ENCODE peak calls at places on chromosomes 6 and 20, in six cellular contexts. One of them, this sample, is unnamed.

GRCh38 chr6:33856655-33857054 is 52.9 kb upstream of the MLN start:
- DNase-seq in foreskin keratinocyte: no peak
- DNase-seq in mammary epithelial cell: no peak
- DNase-seq in CD8-positive, alpha-beta T cell: peak
- DNase-seq in PC-9: no peak
- DNase-seq in endodermal cell: no peak
- DNase-seq in this sample: no peak

GRCh38 chr6:139485742-139486475 is 111.5 kb upstream of the CITED2 start:
- DNase-seq in foreskin keratinocyte: no peak
- DNase-seq in mammary epithelial cell: no peak
- DNase-seq in CD8-positive, alpha-beta T cell: no peak
- DNase-seq in PC-9: no peak
- DNase-seq in endodermal cell: no peak
- DNase-seq in this sample: no peak

GRCh38 chr6:158662607-158663464 is 13.0 kb downstream of the SYTL3 start:
- DNase-seq in foreskin keratinocyte: no peak
- DNase-seq in mammary epithelial cell: no peak
- DNase-seq in CD8-positive, alpha-beta T cell: no peak
- DNase-seq in PC-9: no peak
- DNase-seq in endodermal cell: no peak
- DNase-seq in this sample: no peak

GRCh38 chr6:138972226-138972665 is 15.8 kb downstream of the REPS1 start:
- DNase-seq in foreskin keratinocyte: no peak
- DNase-seq in mammary epithelial cell: peak
- DNase-seq in CD8-positive, alpha-beta T cell: no peak
- DNase-seq in PC-9: no peak
- DNase-seq in endodermal cell: no peak
- DNase-seq in this sample: no peak

GRCh38 chr6:27178001-27178730 is 69.3 kb upstream of the PRSS16 start:
- DNase-seq in foreskin keratinocyte: peak
- DNase-seq in mammary epithelial cell: peak
- DNase-seq in CD8-positive, alpha-beta T cell: no peak
- DNase-seq in PC-9: peak
- DNase-seq in endodermal cell: peak
- DNase-seq in this sample: peak

GRCh38 chr6:142927904-142928303 is 17.1 kb downstream of the HIVEP2 start:
- DNase-seq in foreskin keratinocyte: no peak
- DNase-seq in mammary epithelial cell: no peak
- DNase-seq in CD8-positive, alpha-beta T cell: no peak
- DNase-seq in PC-9: no peak
- DNase-seq in endodermal cell: no peak
- DNase-seq in this sample: no peak

GRCh38 chr6:89745728-89746127 is 73.9 kb downstream of the MDN1 start:
- DNase-seq in foreskin keratinocyte: peak
- DNase-seq in mammary epithelial cell: no peak
- DNase-seq in CD8-positive, alpha-beta T cell: no peak
- DNase-seq in PC-9: no peak
- DNase-seq in endodermal cell: no peak
- DNase-seq in this sample: no peak

GRCh38 chr6:120736740-120737139 is 597.5 kb downstream of the TBC1D32 start:
- DNase-seq in foreskin keratinocyte: peak
- DNase-seq in mammary epithelial cell: peak
- DNase-seq in CD8-positive, alpha-beta T cell: no peak
- DNase-seq in PC-9: no peak
- DNase-seq in endodermal cell: no peak
- DNase-seq in this sample: no peak

GRCh38 chr6:5438882-5439584 is 177.7 kb downstream of the FARS2 start:
- DNase-seq in foreskin keratinocyte: no peak
- DNase-seq in mammary epithelial cell: no peak
- DNase-seq in CD8-positive, alpha-beta T cell: no peak
- DNase-seq in PC-9: no peak
- DNase-seq in endodermal cell: peak
- DNase-seq in this sample: no peak

GRCh38 chr20:59422911-59423520 is 122.6 kb downstream of the EDN3 start:
- DNase-seq in foreskin keratinocyte: no peak
- DNase-seq in mammary epithelial cell: no peak
- DNase-seq in CD8-positive, alpha-beta T cell: no peak
- DNase-seq in PC-9: no peak
- DNase-seq in endodermal cell: no peak
- DNase-seq in this sample: no peak

GRCh38 chr20:49669601-49670189 is 44.0 kb downstream of the B4GALT5 start:
- DNase-seq in foreskin keratinocyte: no peak
- DNase-seq in mammary epithelial cell: no peak
- DNase-seq in CD8-positive, alpha-beta T cell: no peak
- DNase-seq in PC-9: no peak
- DNase-seq in endodermal cell: no peak
- DNase-seq in this sample: no peak

GRCh38 chr20:60011512-60012507 is 53.6 kb downstream of the CDH26 start:
- DNase-seq in foreskin keratinocyte: no peak
- DNase-seq in mammary epithelial cell: no peak
- DNase-seq in CD8-positive, alpha-beta T cell: no peak
- DNase-seq in PC-9: no peak
- DNase-seq in endodermal cell: peak
- DNase-seq in this sample: no peak

GRCh38 chr6:163842467-163842866 is 427.9 kb downstream of the QKI start:
- DNase-seq in foreskin keratinocyte: no peak
- DNase-seq in mammary epithelial cell: no peak
- DNase-seq in CD8-positive, alpha-beta T cell: no peak
- DNase-seq in PC-9: no peak
- DNase-seq in endodermal cell: no peak
- DNase-seq in this sample: no peak

GRCh38 chr6:27281105-27281539 is 31.0 kb downstream of the POM121L2 start:
- DNase-seq in foreskin keratinocyte: no peak
- DNase-seq in mammary epithelial cell: no peak
- DNase-seq in CD8-positive, alpha-beta T cell: no peak
- DNase-seq in PC-9: no peak
- DNase-seq in endodermal cell: no peak
- DNase-seq in this sample: no peak

GRCh38 chr6:108914235-108915022 is 66.2 kb downstream of the ARMC2 start:
- DNase-seq in foreskin keratinocyte: no peak
- DNase-seq in mammary epithelial cell: no peak
- DNase-seq in CD8-positive, alpha-beta T cell: no peak
- DNase-seq in PC-9: no peak
- DNase-seq in endodermal cell: peak
- DNase-seq in this sample: peak

GRCh38 chr20:31678389-31679356 is 41.0 kb downstream of the COX4I2 start:
- DNase-seq in foreskin keratinocyte: peak
- DNase-seq in mammary epithelial cell: peak
- DNase-seq in CD8-positive, alpha-beta T cell: no peak
- DNase-seq in PC-9: peak
- DNase-seq in endodermal cell: peak
- DNase-seq in this sample: no peak

GRCh38 chr20:41669708-41670263 is 51.6 kb upstream of the CHD6 start:
- DNase-seq in foreskin keratinocyte: no peak
- DNase-seq in mammary epithelial cell: peak
- DNase-seq in CD8-positive, alpha-beta T cell: no peak
- DNase-seq in PC-9: no peak
- DNase-seq in endodermal cell: peak
- DNase-seq in this sample: peak

GRCh38 chr20:61699184-61700066 is 366.3 kb downstream of the TAF4 start:
- DNase-seq in foreskin keratinocyte: no peak
- DNase-seq in mammary epithelial cell: no peak
- DNase-seq in CD8-positive, alpha-beta T cell: no peak
- DNase-seq in PC-9: no peak
- DNase-seq in endodermal cell: no peak
- DNase-seq in this sample: no peak

GRCh38 chr6:127026247-127026646 is 92.2 kb upstream of the RSPO3 start:
- DNase-seq in foreskin keratinocyte: peak
- DNase-seq in mammary epithelial cell: peak
- DNase-seq in CD8-positive, alpha-beta T cell: no peak
- DNase-seq in PC-9: peak
- DNase-seq in endodermal cell: no peak
- DNase-seq in this sample: no peak

GRCh38 chr20:47795214-47795667 is 10.0 kb upstream of the SULF2 start:
- DNase-seq in foreskin keratinocyte: no peak
- DNase-seq in mammary epithelial cell: peak
- DNase-seq in CD8-positive, alpha-beta T cell: no peak
- DNase-seq in PC-9: peak
- DNase-seq in endodermal cell: no peak
- DNase-seq in this sample: peak

GRCh38 chr6:74936886-74937285 is 269.0 kb downstream of the COL12A1 start:
- DNase-seq in foreskin keratinocyte: peak
- DNase-seq in mammary epithelial cell: peak
- DNase-seq in CD8-positive, alpha-beta T cell: no peak
- DNase-seq in PC-9: peak
- DNase-seq in endodermal cell: no peak
- DNase-seq in this sample: no peak

GRCh38 chr6:34524989-34525388 is 31.1 kb downstream of the SPDEF start:
- DNase-seq in foreskin keratinocyte: no peak
- DNase-seq in mammary epithelial cell: no peak
- DNase-seq in CD8-positive, alpha-beta T cell: no peak
- DNase-seq in PC-9: no peak
- DNase-seq in endodermal cell: no peak
- DNase-seq in this sample: no peak

GRCh38 chr20:45118028-45118427 is 3.1 kb upstream of the WFDC5 start:
- DNase-seq in foreskin keratinocyte: no peak
- DNase-seq in mammary epithelial cell: no peak
- DNase-seq in CD8-positive, alpha-beta T cell: no peak
- DNase-seq in PC-9: no peak
- DNase-seq in endodermal cell: no peak
- DNase-seq in this sample: no peak
- TF ChIP-seq CTCF in foreskin keratinocyte: peak
- TF ChIP-seq CTCF in mammary epithelial cell: peak
- TF ChIP-seq CTCF in CD8-positive, alpha-beta T cell: no peak
- TF ChIP-seq CTCF in PC-9: peak
- TF ChIP-seq CTCF in endodermal cell: peak
- TF ChIP-seq CTCF in this sample: no peak

DNA sequence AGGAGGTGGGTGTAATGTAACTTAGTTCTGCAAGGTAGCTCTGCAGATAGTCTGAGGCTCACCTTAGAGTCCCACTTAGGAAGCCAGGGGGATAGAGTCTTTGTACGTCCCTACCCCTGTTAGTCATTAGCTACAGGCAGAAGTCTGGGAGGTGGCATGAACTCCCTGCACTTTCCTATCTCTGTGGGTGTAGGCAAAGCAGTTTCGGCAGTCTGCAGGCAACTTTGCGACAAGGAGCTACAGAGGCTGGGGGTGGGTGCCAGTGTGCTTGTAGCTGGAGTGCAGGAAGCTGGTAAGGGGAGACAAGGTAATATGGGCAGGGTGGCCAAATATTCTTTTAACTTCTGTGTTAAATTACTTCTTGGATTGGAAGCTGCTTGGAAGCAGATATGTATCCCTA is 45.7 kb downstream of the NKAIN2 start:
- DNase-seq in foreskin keratinocyte: no peak
- DNase-seq in mammary epithelial cell: no peak
- DNase-seq in CD8-positive, alpha-beta T cell: no peak
- DNase-seq in PC-9: no peak
- DNase-seq in endodermal cell: no peak
- DNase-seq in this sample: no peak
- TF ChIP-seq CTCF in foreskin keratinocyte: no peak
- TF ChIP-seq CTCF in mammary epithelial cell: no peak
- TF ChIP-seq CTCF in CD8-positive, alpha-beta T cell: no peak
- TF ChIP-seq CTCF in PC-9: no peak
- TF ChIP-seq CTCF in endodermal cell: no peak
- TF ChIP-seq CTCF in this sample: no peak

GRCh38 chr20:18006684-18007083 is 37.9 kb downstream of the MGME1 start:
- DNase-seq in foreskin keratinocyte: no peak
- DNase-seq in mammary epithelial cell: no peak
- DNase-seq in CD8-positive, alpha-beta T cell: no peak
- DNase-seq in PC-9: peak
- DNase-seq in endodermal cell: no peak
- DNase-seq in this sample: no peak
- TF ChIP-seq CTCF in foreskin keratinocyte: no peak
- TF ChIP-seq CTCF in mammary epithelial cell: no peak
- TF ChIP-seq CTCF in CD8-positive, alpha-beta T cell: no peak
- TF ChIP-seq CTCF in PC-9: no peak
- TF ChIP-seq CTCF in endodermal cell: no peak
- TF ChIP-seq CTCF in this sample: no peak

GRCh38 chr6:18121580-18122127 is 823 bp downstream of the NHLRC1 start:
- DNase-seq in foreskin keratinocyte: no peak
- DNase-seq in mammary epithelial cell: no peak
- DNase-seq in CD8-positive, alpha-beta T cell: peak
- DNase-seq in PC-9: no peak
- DNase-seq in endodermal cell: peak
- DNase-seq in this sample: no peak
- TF ChIP-seq CTCF in foreskin keratinocyte: no peak
- TF ChIP-seq CTCF in mammary epithelial cell: no peak
- TF ChIP-seq CTCF in CD8-positive, alpha-beta T cell: no peak
- TF ChIP-seq CTCF in PC-9: no peak
- TF ChIP-seq CTCF in endodermal cell: peak
- TF ChIP-seq CTCF in this sample: no peak

DNA sequence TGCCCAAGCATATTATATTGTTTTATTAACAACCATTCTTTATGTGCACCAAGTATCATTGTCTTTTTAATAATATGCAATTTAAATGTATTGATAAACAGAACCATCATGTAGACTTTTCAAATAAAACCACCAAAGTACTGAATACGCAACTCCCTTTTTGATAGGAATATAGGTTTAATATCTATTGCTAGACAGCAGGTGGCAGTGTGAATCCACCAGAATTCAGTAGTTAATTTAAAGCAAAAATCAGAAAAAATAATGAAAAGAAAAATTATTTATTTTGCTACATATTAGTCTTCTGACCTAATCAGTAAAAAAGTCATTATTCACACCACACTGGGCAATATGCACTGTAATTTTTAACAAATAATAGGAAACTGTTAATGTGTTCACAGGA is 143.7 kb downstream of the KLHL32 start:
- DNase-seq in foreskin keratinocyte: no peak
- DNase-seq in mammary epithelial cell: peak
- DNase-seq in CD8-positive, alpha-beta T cell: no peak
- DNase-seq in PC-9: no peak
- DNase-seq in endodermal cell: no peak
- DNase-seq in this sample: peak
- TF ChIP-seq CTCF in foreskin keratinocyte: peak
- TF ChIP-seq CTCF in mammary epithelial cell: peak
- TF ChIP-seq CTCF in CD8-positive, alpha-beta T cell: peak
- TF ChIP-seq CTCF in PC-9: peak
- TF ChIP-seq CTCF in endodermal cell: peak
- TF ChIP-seq CTCF in this sample: peak

DNA sequence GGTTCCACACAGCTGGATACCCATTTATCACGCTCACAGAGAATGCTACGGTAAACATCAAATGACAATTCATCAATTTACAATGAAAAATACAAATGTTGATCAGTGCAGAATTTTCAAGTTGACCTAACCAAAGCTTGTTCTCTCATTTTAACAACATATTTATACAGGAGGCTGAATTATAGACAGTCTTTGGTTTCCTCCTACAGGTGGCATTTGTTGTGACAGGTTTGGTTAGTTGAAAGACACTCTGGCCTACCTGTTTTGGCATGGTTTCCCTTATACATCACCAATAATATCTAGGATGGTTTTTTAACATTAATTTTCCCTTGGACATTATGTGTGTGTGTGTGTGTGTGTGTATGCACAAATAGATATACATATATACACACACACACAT is 642.5 kb upstream of the MMS22L start:
- DNase-seq in foreskin keratinocyte: no peak
- DNase-seq in mammary epithelial cell: no peak
- DNase-seq in CD8-positive, alpha-beta T cell: no peak
- DNase-seq in PC-9: no peak
- DNase-seq in endodermal cell: no peak
- DNase-seq in this sample: no peak
- TF ChIP-seq CTCF in foreskin keratinocyte: peak
- TF ChIP-seq CTCF in mammary epithelial cell: peak
- TF ChIP-seq CTCF in CD8-positive, alpha-beta T cell: no peak
- TF ChIP-seq CTCF in PC-9: peak
- TF ChIP-seq CTCF in endodermal cell: peak
- TF ChIP-seq CTCF in this sample: no peak

GRCh38 chr6:150830409-150831165 is 34.9 kb upstream of the MTHFD1L start:
- DNase-seq in foreskin keratinocyte: no peak
- DNase-seq in mammary epithelial cell: no peak
- DNase-seq in CD8-positive, alpha-beta T cell: no peak
- DNase-seq in PC-9: no peak
- DNase-seq in endodermal cell: no peak
- DNase-seq in this sample: no peak
- TF ChIP-seq CTCF in foreskin keratinocyte: no peak
- TF ChIP-seq CTCF in mammary epithelial cell: no peak
- TF ChIP-seq CTCF in CD8-positive, alpha-beta T cell: no peak
- TF ChIP-seq CTCF in PC-9: no peak
- TF ChIP-seq CTCF in endodermal cell: no peak
- TF ChIP-seq CTCF in this sample: no peak